ENCODE peak calls at places on chromosomes 1 and 21, in ten cellular contexts. One of them, this sample, is unnamed.

GRCh38 chr1:19123837-19124236 is 86.2 kb downstream of the UBR4 start:
- DNase-seq in tibial artery: no peak
- DNase-seq in SK-N-SH: no peak
- DNase-seq in OCI-LY7: no peak
- DNase-seq in GM23248: no peak
- DNase-seq in H9: no peak
- DNase-seq in right cardiac atrium: peak
- DNase-seq in cardiac muscle cell: no peak
- DNase-seq in prostate gland: no peak
- DNase-seq in IMR-90: no peak
- DNase-seq in this sample: no peak

GRCh38 chr1:183480971-183481431 is 8.7 kb downstream of the SMG7 start:
- DNase-seq in GM23248: peak
- DNase-seq in prostate gland: no peak
- DNase-seq in H9: no peak
- DNase-seq in tibial artery: no peak
- DNase-seq in right cardiac atrium: no peak
- DNase-seq in SK-N-SH: no peak
- DNase-seq in IMR-90: peak
- DNase-seq in cardiac muscle cell: no peak
- DNase-seq in OCI-LY7: peak
- DNase-seq in this sample: no peak

GRCh38 chr1:56688522-56689026 is 43.5 kb downstream of the PRKAA2 start:
- DNase-seq in GM23248: peak
- DNase-seq in IMR-90: peak
- DNase-seq in H9: no peak
- DNase-seq in OCI-LY7: no peak
- DNase-seq in cardiac muscle cell: no peak
- DNase-seq in prostate gland: no peak
- DNase-seq in SK-N-SH: no peak
- DNase-seq in right cardiac atrium: no peak
- DNase-seq in tibial artery: no peak
- DNase-seq in this sample: no peak

GRCh38 chr1:182120411-182121258 is 59.1 kb upstream of the ZNF648 start:
- DNase-seq in H9: no peak
- DNase-seq in IMR-90: no peak
- DNase-seq in tibial artery: no peak
- DNase-seq in GM23248: no peak
- DNase-seq in right cardiac atrium: peak
- DNase-seq in SK-N-SH: no peak
- DNase-seq in prostate gland: peak
- DNase-seq in OCI-LY7: no peak
- DNase-seq in cardiac muscle cell: no peak
- DNase-seq in this sample: peak

GRCh38 chr1:43976890-43977289 is 2.1 kb upstream of the B4GALT2 start:
- DNase-seq in cardiac muscle cell: no peak
- DNase-seq in OCI-LY7: no peak
- DNase-seq in H9: no peak
- DNase-seq in SK-N-SH: no peak
- DNase-seq in prostate gland: no peak
- DNase-seq in GM23248: no peak
- DNase-seq in IMR-90: no peak
- DNase-seq in tibial artery: no peak
- DNase-seq in right cardiac atrium: no peak
- DNase-seq in this sample: no peak

GRCh38 chr1:55767171-55767570 is 552.0 kb upstream of the USP24 start:
- DNase-seq in tibial artery: no peak
- DNase-seq in prostate gland: no peak
- DNase-seq in IMR-90: no peak
- DNase-seq in right cardiac atrium: no peak
- DNase-seq in cardiac muscle cell: no peak
- DNase-seq in H9: no peak
- DNase-seq in OCI-LY7: no peak
- DNase-seq in GM23248: no peak
- DNase-seq in SK-N-SH: no peak
- DNase-seq in this sample: no peak

GRCh38 chr1:107175102-107175501 is 34.3 kb downstream of the NTNG1 start:
- DNase-seq in GM23248: no peak
- DNase-seq in OCI-LY7: no peak
- DNase-seq in H9: peak
- DNase-seq in tibial artery: no peak
- DNase-seq in IMR-90: no peak
- DNase-seq in SK-N-SH: no peak
- DNase-seq in right cardiac atrium: no peak
- DNase-seq in cardiac muscle cell: no peak
- DNase-seq in prostate gland: no peak
- DNase-seq in this sample: no peak

GRCh38 chr21:31630062-31630711 is 29.3 kb upstream of the SOD1 start:
- DNase-seq in H9: no peak
- DNase-seq in prostate gland: peak
- DNase-seq in GM23248: peak
- DNase-seq in IMR-90: peak
- DNase-seq in OCI-LY7: no peak
- DNase-seq in tibial artery: no peak
- DNase-seq in right cardiac atrium: no peak
- DNase-seq in SK-N-SH: no peak
- DNase-seq in cardiac muscle cell: no peak
- DNase-seq in this sample: peak

GRCh38 chr21:34200288-34200905 is 127.0 kb downstream of the MRPS6 start:
- DNase-seq in prostate gland: no peak
- DNase-seq in H9: no peak
- DNase-seq in tibial artery: no peak
- DNase-seq in SK-N-SH: no peak
- DNase-seq in GM23248: no peak
- DNase-seq in cardiac muscle cell: no peak
- DNase-seq in right cardiac atrium: no peak
- DNase-seq in IMR-90: no peak
- DNase-seq in OCI-LY7: no peak
- DNase-seq in this sample: no peak

GRCh38 chr1:9689971-9690381 is 38.4 kb downstream of the PIK3CD start:
- DNase-seq in GM23248: peak
- DNase-seq in IMR-90: no peak
- DNase-seq in cardiac muscle cell: peak
- DNase-seq in OCI-LY7: no peak
- DNase-seq in prostate gland: peak
- DNase-seq in tibial artery: peak
- DNase-seq in SK-N-SH: peak
- DNase-seq in right cardiac atrium: peak
- DNase-seq in H9: peak
- DNase-seq in this sample: no peak

GRCh38 chr1:107617456-107617855 is 347.5 kb downstream of the VAV3 start:
- DNase-seq in H9: no peak
- DNase-seq in right cardiac atrium: no peak
- DNase-seq in tibial artery: no peak
- DNase-seq in GM23248: no peak
- DNase-seq in cardiac muscle cell: no peak
- DNase-seq in IMR-90: no peak
- DNase-seq in prostate gland: no peak
- DNase-seq in OCI-LY7: no peak
- DNase-seq in SK-N-SH: no peak
- DNase-seq in this sample: no peak

GRCh38 chr1:55143686-55144085 is 71.5 kb downstream of the USP24 start:
- DNase-seq in tibial artery: no peak
- DNase-seq in SK-N-SH: no peak
- DNase-seq in H9: peak
- DNase-seq in GM23248: no peak
- DNase-seq in prostate gland: no peak
- DNase-seq in IMR-90: no peak
- DNase-seq in right cardiac atrium: no peak
- DNase-seq in cardiac muscle cell: no peak
- DNase-seq in OCI-LY7: peak
- DNase-seq in this sample: no peak

GRCh38 chr1:16111771-16112557 is 38.5 kb upstream of the FAM131C start:
- DNase-seq in GM23248: peak
- DNase-seq in cardiac muscle cell: no peak
- DNase-seq in OCI-LY7: no peak
- DNase-seq in right cardiac atrium: peak
- DNase-seq in tibial artery: no peak
- DNase-seq in H9: peak
- DNase-seq in SK-N-SH: no peak
- DNase-seq in IMR-90: peak
- DNase-seq in prostate gland: no peak
- DNase-seq in this sample: no peak

GRCh38 chr1:184889183-184889582 is 85.1 kb downstream of the NIBAN1 start:
- DNase-seq in cardiac muscle cell: no peak
- DNase-seq in IMR-90: no peak
- DNase-seq in H9: no peak
- DNase-seq in right cardiac atrium: no peak
- DNase-seq in tibial artery: no peak
- DNase-seq in OCI-LY7: no peak
- DNase-seq in GM23248: no peak
- DNase-seq in SK-N-SH: peak
- DNase-seq in prostate gland: no peak
- DNase-seq in this sample: no peak

GRCh38 chr1:184890539-184890973 is 83.8 kb downstream of the NIBAN1 start:
- DNase-seq in cardiac muscle cell: peak
- DNase-seq in tibial artery: no peak
- DNase-seq in SK-N-SH: no peak
- DNase-seq in right cardiac atrium: peak
- DNase-seq in IMR-90: peak
- DNase-seq in OCI-LY7: no peak
- DNase-seq in H9: no peak
- DNase-seq in prostate gland: no peak
- DNase-seq in GM23248: peak
- DNase-seq in this sample: no peak

GRCh38 chr1:184891440-184891839 is 82.9 kb downstream of the NIBAN1 start:
- DNase-seq in H9: no peak
- DNase-seq in prostate gland: no peak
- DNase-seq in IMR-90: no peak
- DNase-seq in GM23248: no peak
- DNase-seq in SK-N-SH: no peak
- DNase-seq in OCI-LY7: no peak
- DNase-seq in cardiac muscle cell: no peak
- DNase-seq in tibial artery: no peak
- DNase-seq in right cardiac atrium: no peak
- DNase-seq in this sample: no peak

GRCh38 chr1:184889902-184890301 is 84.4 kb downstream of the NIBAN1 start:
- DNase-seq in OCI-LY7: no peak
- DNase-seq in prostate gland: no peak
- DNase-seq in cardiac muscle cell: no peak
- DNase-seq in right cardiac atrium: no peak
- DNase-seq in GM23248: peak
- DNase-seq in SK-N-SH: no peak
- DNase-seq in tibial artery: no peak
- DNase-seq in H9: no peak
- DNase-seq in IMR-90: no peak
- DNase-seq in this sample: no peak

GRCh38 chr1:184888505-184888904 is 85.8 kb downstream of the NIBAN1 start:
- DNase-seq in OCI-LY7: no peak
- DNase-seq in GM23248: peak
- DNase-seq in prostate gland: no peak
- DNase-seq in IMR-90: peak
- DNase-seq in tibial artery: no peak
- DNase-seq in H9: no peak
- DNase-seq in right cardiac atrium: no peak
- DNase-seq in SK-N-SH: no peak
- DNase-seq in cardiac muscle cell: no peak
- DNase-seq in this sample: no peak
- H3K27ac ChIP-seq in OCI-LY7: no peak
- H3K27ac ChIP-seq in GM23248: no peak
- H3K27ac ChIP-seq in prostate gland: peak
- H3K27ac ChIP-seq in IMR-90: no peak
- H3K27ac ChIP-seq in tibial artery: peak
- H3K27ac ChIP-seq in H9: no peak
- H3K27ac ChIP-seq in right cardiac atrium: no peak
- H3K27ac ChIP-seq in SK-N-SH: peak
- H3K27ac ChIP-seq in cardiac muscle cell: no peak
- H3K27ac ChIP-seq in this sample: no peak

GRCh38 chr1:205849619-205850355 is at the start of gene PM20D1:
- DNase-seq in IMR-90: peak
- DNase-seq in tibial artery: peak
- DNase-seq in right cardiac atrium: peak
- DNase-seq in H9: peak
- DNase-seq in prostate gland: peak
- DNase-seq in GM23248: peak
- DNase-seq in cardiac muscle cell: no peak
- DNase-seq in OCI-LY7: peak
- DNase-seq in SK-N-SH: peak
- DNase-seq in this sample: peak

GRCh38 chr1:205856433-205856832 is 6.5 kb upstream of the PM20D1 start:
- DNase-seq in prostate gland: no peak
- DNase-seq in SK-N-SH: no peak
- DNase-seq in cardiac muscle cell: no peak
- DNase-seq in tibial artery: no peak
- DNase-seq in GM23248: no peak
- DNase-seq in OCI-LY7: no peak
- DNase-seq in right cardiac atrium: no peak
- DNase-seq in H9: no peak
- DNase-seq in IMR-90: no peak
- DNase-seq in this sample: no peak

GRCh38 chr1:205858141-205858961 is 8.4 kb upstream of the PM20D1 start:
- DNase-seq in right cardiac atrium: no peak
- DNase-seq in H9: no peak
- DNase-seq in SK-N-SH: no peak
- DNase-seq in tibial artery: no peak
- DNase-seq in IMR-90: no peak
- DNase-seq in OCI-LY7: peak
- DNase-seq in GM23248: no peak
- DNase-seq in cardiac muscle cell: no peak
- DNase-seq in prostate gland: no peak
- DNase-seq in this sample: no peak

GRCh38 chr1:205851993-205852392 is 2.1 kb upstream of the PM20D1 start:
- DNase-seq in OCI-LY7: no peak
- DNase-seq in SK-N-SH: no peak
- DNase-seq in prostate gland: no peak
- DNase-seq in IMR-90: no peak
- DNase-seq in cardiac muscle cell: no peak
- DNase-seq in right cardiac atrium: no peak
- DNase-seq in H9: no peak
- DNase-seq in tibial artery: no peak
- DNase-seq in GM23248: no peak
- DNase-seq in this sample: no peak

GRCh38 chr1:205852969-205853368 is 3.0 kb upstream of the PM20D1 start:
- DNase-seq in OCI-LY7: no peak
- DNase-seq in prostate gland: no peak
- DNase-seq in SK-N-SH: no peak
- DNase-seq in right cardiac atrium: no peak
- DNase-seq in cardiac muscle cell: no peak
- DNase-seq in tibial artery: no peak
- DNase-seq in GM23248: no peak
- DNase-seq in H9: no peak
- DNase-seq in IMR-90: no peak
- DNase-seq in this sample: no peak
- H3K27ac ChIP-seq in OCI-LY7: no peak
- H3K27ac ChIP-seq in prostate gland: no peak
- H3K27ac ChIP-seq in SK-N-SH: no peak
- H3K27ac ChIP-seq in right cardiac atrium: no peak
- H3K27ac ChIP-seq in cardiac muscle cell: no peak
- H3K27ac ChIP-seq in tibial artery: no peak
- H3K27ac ChIP-seq in GM23248: no peak
- H3K27ac ChIP-seq in H9: no peak
- H3K27ac ChIP-seq in IMR-90: no peak
- H3K27ac ChIP-seq in this sample: no peak

GRCh38 chr1:168243200-168243599 is 17.4 kb downstream of the SFT2D2 start:
- DNase-seq in GM23248: no peak
- DNase-seq in H9: no peak
- DNase-seq in prostate gland: no peak
- DNase-seq in right cardiac atrium: no peak
- DNase-seq in OCI-LY7: no peak
- DNase-seq in tibial artery: no peak
- DNase-seq in cardiac muscle cell: no peak
- DNase-seq in SK-N-SH: no peak
- DNase-seq in IMR-90: no peak
- DNase-seq in this sample: no peak
- H3K27ac ChIP-seq in GM23248: peak
- H3K27ac ChIP-seq in H9: no peak
- H3K27ac ChIP-seq in prostate gland: peak
- H3K27ac ChIP-seq in right cardiac atrium: peak
- H3K27ac ChIP-seq in OCI-LY7: no peak
- H3K27ac ChIP-seq in tibial artery: no peak
- H3K27ac ChIP-seq in cardiac muscle cell: no peak
- H3K27ac ChIP-seq in SK-N-SH: no peak
- H3K27ac ChIP-seq in IMR-90: peak
- H3K27ac ChIP-seq in this sample: no peak

GRCh38 chr1:206502403-206502802 is 4.9 kb upstream of the RASSF5 start:
- DNase-seq in GM23248: no peak
- DNase-seq in right cardiac atrium: no peak
- DNase-seq in IMR-90: no peak
- DNase-seq in OCI-LY7: no peak
- DNase-seq in H9: no peak
- DNase-seq in cardiac muscle cell: no peak
- DNase-seq in tibial artery: no peak
- DNase-seq in prostate gland: no peak
- DNase-seq in SK-N-SH: no peak
- DNase-seq in this sample: no peak
- H3K27ac ChIP-seq in GM23248: no peak
- H3K27ac ChIP-seq in right cardiac atrium: no peak
- H3K27ac ChIP-seq in IMR-90: no peak
- H3K27ac ChIP-seq in OCI-LY7: no peak
- H3K27ac ChIP-seq in H9: no peak
- H3K27ac ChIP-seq in cardiac muscle cell: no peak
- H3K27ac ChIP-seq in tibial artery: no peak
- H3K27ac ChIP-seq in prostate gland: no peak
- H3K27ac ChIP-seq in SK-N-SH: no peak
- H3K27ac ChIP-seq in this sample: no peak